ENCODE peak calls at places on chromosomes 11 and 22, in four cellular contexts. S, M, N and A are unnamed samples.

GRCh38 chr22:32674925-32675825 is 126.3 kb upstream of the TIMP3 start:
- DNase-seq in S (no peak), M (no peak), N (no peak), A (no peak)

GRCh38 chr11:12183827-12184620 is 73.6 kb downstream of the MICAL2 start:
- DNase-seq in S (no peak), M (no peak), N (no peak), A (no peak)

GRCh38 chr22:25484498-25484897 is 80.0 kb upstream of the GRK3 start:
- DNase-seq in S (no peak), M (no peak), N (no peak), A (no peak)

GRCh38 chr11:119375629-119376196 is 5.8 kb downstream of the USP2 start:
- DNase-seq in S (no peak), M (peak), N (no peak), A (no peak)

GRCh38 chr11:34632105-34632780 is 11.3 kb downstream of the EHF start:
- DNase-seq in S (no peak), M (no peak), N (no peak), A (no peak)

GRCh38 chr11:15071556-15072255 is 1.7 kb upstream of the CALCB start:
- DNase-seq in S (no peak), M (no peak), N (no peak), A (no peak)

GRCh38 chr11:130774703-130775102 is 141.6 kb downstream of the SNX19 start:
- DNase-seq in S (no peak), M (peak), N (no peak), A (no peak)

GRCh38 chr22:49156662-49157285 is 670.9 kb downstream of the BRD1 start:
- DNase-seq in S (no peak), M (no peak), N (no peak), A (no peak)

GRCh38 chr11:7513210-7514098 is at the start of gene PPFIBP2:
- DNase-seq in S (peak), M (peak), N (peak), A (peak)

GRCh38 chr22:19046287-19046686 is 75.9 kb downstream of the DGCR2 start:
- DNase-seq in S (no peak), M (no peak), N (no peak), A (no peak)

GRCh38 chr11:67312187-67313021 is 9.1 kb downstream of the SSH3 start:
- DNase-seq in S (no peak), M (no peak), N (no peak), A (peak)